ENCODE peak calls at places on chromosomes 5 and 9, in ten cellular contexts. B is HCT116, D is transverse colon, U is esophagus muscularis mucosa, A is sigmoid colon, N is stomach, O is suprapubic skin, T is GM23338, Z is breast epithelium, H is Panc1. K is an unnamed sample. For H3K4me1, the result is how much of the 10 kb centered on the place peaks cover.

GRCh38 chr9:108844856-108845255 is 10.9 kb downstream of the ACTL7B start:
- DNase-seq in Z (no peak), A (no peak), T (no peak), U (no peak), D (no peak), B (no peak), N (no peak), H (no peak), O (no peak), K (no peak)

GRCh38 chr9:113984639-113985380 is 93.3 kb downstream of the AMBP start:
- DNase-seq in T (no peak), U (no peak), H (no peak), O (no peak), Z (no peak), N (no peak), D (no peak), A (no peak), B (no peak), K (no peak)

GRCh38 chr9:96302021-96302420 is at the start of gene HSD17B3:
- DNase-seq in B (no peak), A (no peak), O (no peak), D (no peak), Z (no peak), N (no peak), U (no peak), T (no peak), H (no peak), K (no peak)

GRCh38 chr5:130045334-130045733 is 141.1 kb downstream of the CHSY3 start:
- DNase-seq in A (no peak), N (no peak), Z (no peak), H (no peak), O (no peak), T (no peak), B (no peak), U (no peak), D (no peak), K (no peak)

GRCh38 chr5:157446077-157446930 is 13.7 kb upstream of the NIPAL4 start:
- DNase-seq in B (no peak), U (no peak), N (no peak), Z (no peak), O (no peak), H (no peak), A (no peak), T (no peak), D (no peak), K (no peak)

GRCh38 chr5:14173419-14174234 is 30.5 kb downstream of the TRIO start:
- DNase-seq in B (no peak), D (no peak), N (no peak), A (no peak), T (no peak), U (no peak), H (no peak), O (no peak), Z (no peak), K (no peak)

GRCh38 chr5:168218746-168219145 is 72.7 kb upstream of the WWC1 start:
- DNase-seq in D (no peak), N (no peak), T (no peak), A (no peak), U (no peak), Z (no peak), H (no peak), O (no peak), B (no peak), K (no peak)

GRCh38 chr9:134709512-134710270 is 68.1 kb downstream of the COL5A1 start:
- DNase-seq in N (no peak), A (peak), T (no peak), H (no peak), D (no peak), U (no peak), Z (no peak), B (no peak), O (no peak), K (no peak)

GRCh38 chr5:92969191-92969780 is 611.7 kb downstream of the NR2F1-AS1 start:
- DNase-seq in H (no peak), N (no peak), U (no peak), O (no peak), D (no peak), B (no peak), Z (no peak), T (no peak), A (no peak), K (no peak)

GRCh38 chr9:135199489-135199888 is 112.0 kb downstream of the OLFM1 start:
- DNase-seq in D (no peak), B (no peak), H (no peak), N (no peak), T (no peak), U (no peak), Z (no peak), A (no peak), O (no peak), K (no peak)

GRCh38 chr5:140741967-140742366 is 41.7 kb downstream of the ZMAT2 start:
- DNase-seq in D (no peak), T (no peak), U (no peak), B (no peak), H (no peak), N (no peak), A (no peak), O (no peak), Z (no peak), K (no peak)

GRCh38 chr9:70531286-70531685 is 116.8 kb upstream of the KLF9 start:
- DNase-seq in A (no peak), Z (no peak), O (no peak), T (no peak), N (no peak), D (no peak), H (no peak), U (no peak), B (no peak), K (no peak)

GRCh38 chr9:135605238-135605781 is 34.0 kb downstream of the GLT6D1 start:
- DNase-seq in A (peak), T (no peak), B (no peak), U (peak), Z (no peak), N (peak), H (no peak), O (peak), D (no peak), K (peak)

GRCh38 chr5:77638204-77638762 is at the start of gene OTP:
- DNase-seq in H (no peak), A (no peak), B (no peak), N (no peak), U (no peak), Z (no peak), D (no peak), T (no peak), O (no peak), K (no peak)

GRCh38 chr5:83583859-83584258 is 112.3 kb downstream of the VCAN start:
- DNase-seq in Z (no peak), B (no peak), H (no peak), N (no peak), T (no peak), D (no peak), U (no peak), O (no peak), A (no peak), K (no peak)

GRCh38 chr9:133717113-133718031 is 20.8 kb downstream of the SARDH start:
- DNase-seq in H (no peak), Z (no peak), D (no peak), B (no peak), T (no peak), U (no peak), O (no peak), N (no peak), A (peak), K (peak)

GRCh38 chr5:175655411-175655810 is 2.5 kb upstream of the HRH2 start:
- DNase-seq in D (no peak), U (no peak), H (no peak), A (no peak), O (no peak), Z (no peak), B (no peak), N (no peak), T (no peak), K (no peak)

GRCh38 chr5:159752622-159753275 is 163.5 kb upstream of the ADRA1B start:
- DNase-seq in O (no peak), U (peak), D (no peak), Z (no peak), H (no peak), B (no peak), T (no peak), N (no peak), A (no peak), K (no peak)

GRCh38 chr5:143314664-143315063 is 88.8 kb downstream of the NR3C1 start:
- DNase-seq in B (no peak), H (no peak), N (no peak), D (no peak), O (no peak), U (no peak), Z (no peak), A (no peak), T (no peak), K (no peak)

GRCh38 chr5:112084149-112084548 is 327.2 kb upstream of the NREP start:
- DNase-seq in T (no peak), N (no peak), U (no peak), O (no peak), Z (no peak), D (no peak), B (no peak), H (no peak), A (no peak), K (no peak)

GRCh38 chr5:41707853-41708603 is 162.2 kb downstream of the OXCT1 start:
- DNase-seq in B (peak), N (no peak), D (no peak), H (peak), O (no peak), Z (no peak), A (no peak), U (no peak), T (peak), K (no peak)

GRCh38 chr9:82202808-82203207 is 214.2 kb downstream of the SPATA31D1 start:
- DNase-seq in U (no peak), T (no peak), O (no peak), B (no peak), H (no peak), Z (no peak), D (no peak), N (no peak), A (no peak), K (no peak)

GRCh38 chr9:124047106-124047716 is 35.6 kb downstream of the LHX2 start:
- DNase-seq in H (no peak), B (no peak), N (no peak), Z (no peak), T (no peak), O (no peak), A (no peak), U (no peak), D (no peak), K (no peak)

GRCh38 chr5:137233726-137234125 is 265.4 kb downstream of the SPOCK1 start:
- DNase-seq in Z (no peak), B (no peak), A (no peak), T (no peak), D (no peak), U (no peak), O (no peak), H (no peak), N (no peak), K (no peak)

GRCh38 chr5:61177070-61177469 is 14.8 kb upstream of the SMIM15 start:
- DNase-seq in B (no peak), H (no peak), N (no peak), Z (no peak), O (no peak), D (no peak), T (no peak), A (no peak), U (no peak), K (no peak)

GRCh38 chr5:157328277-157328912 is 62.5 kb downstream of the CYFIP2 start:
- DNase-seq in D (peak), H (peak), U (no peak), A (peak), T (peak), N (peak), B (peak), O (no peak), Z (peak), K (peak)

GRCh38 chr9:87498046-87498815 is 564 bp downstream of the DAPK1 start:
- DNase-seq in Z (no peak), T (peak), B (no peak), D (peak), U (no peak), H (no peak), O (no peak), A (peak), N (peak), K (peak)

GRCh38 chr9:134445000-134445399 is 118.7 kb downstream of the RXRA start:
- DNase-seq in B (no peak), H (no peak), N (no peak), O (no peak), U (no peak), D (no peak), Z (no peak), T (no peak), A (no peak), K (no peak)

GRCh38 chr5:112533315-112533867 is 114.3 kb upstream of the EPB41L4A start:
- DNase-seq in T (peak), Z (no peak), O (no peak), N (no peak), H (no peak), B (peak), A (no peak), U (peak), D (no peak), K (no peak)

GRCh38 chr9:105311317-105311716 is 66.9 kb downstream of the SLC44A1 start:
- DNase-seq in Z (no peak), U (no peak), B (no peak), D (no peak), H (no peak), T (no peak), N (no peak), O (no peak), A (no peak), K (no peak)

GRCh38 chr5:886051-886450 is 6.5 kb downstream of the BRD9 start:
- DNase-seq in O (no peak), A (no peak), N (no peak), T (no peak), Z (no peak), H (no peak), U (no peak), D (no peak), B (no peak), K (peak)

GRCh38 chr5:159106569-159107282 is 7.0 kb upstream of the EBF1 start:
- DNase-seq in H (peak), D (peak), T (peak), Z (no peak), U (no peak), O (peak), N (peak), B (peak), A (peak), K (peak)

GRCh38 chr9:70525553-70525952 is 111.1 kb upstream of the KLF9 start:
- DNase-seq in B (no peak), N (no peak), H (no peak), A (no peak), O (no peak), Z (no peak), U (no peak), D (no peak), T (no peak), K (no peak)

GRCh38 chr9:69107801-69108200 is 66.3 kb upstream of the TJP2 start:
- DNase-seq in T (peak), D (no peak), U (no peak), O (no peak), Z (no peak), H (no peak), A (no peak), N (no peak), B (no peak), K (no peak)
- H3K4me1 ChIP-seq in T (under half), D (under half), U (under half), O (under half), Z (under half), H (under half), A (under half), N (under half), B (under half), K (under half)

GRCh38 chr5:39521945-39522590 is 97.3 kb upstream of the DAB2 start:
- DNase-seq in A (no peak), O (no peak), N (no peak), Z (no peak), B (no peak), H (no peak), U (no peak), D (no peak), T (no peak), K (no peak)

GRCh38 chr5:39519566-39520231 is 94.9 kb upstream of the DAB2 start:
- DNase-seq in U (no peak), B (no peak), A (no peak), T (peak), N (no peak), H (no peak), O (no peak), Z (no peak), D (no peak), K (no peak)

GRCh38 chr5:39518516-39518915 is 93.7 kb upstream of the DAB2 start:
- DNase-seq in D (no peak), O (no peak), H (no peak), T (peak), B (no peak), U (no peak), Z (no peak), A (no peak), N (no peak), K (no peak)

GRCh38 chr5:39521098-39521860 is 96.5 kb upstream of the DAB2 start:
- DNase-seq in T (no peak), U (no peak), A (no peak), H (no peak), Z (no peak), D (no peak), N (no peak), B (no peak), O (no peak), K (no peak)

DNA sequence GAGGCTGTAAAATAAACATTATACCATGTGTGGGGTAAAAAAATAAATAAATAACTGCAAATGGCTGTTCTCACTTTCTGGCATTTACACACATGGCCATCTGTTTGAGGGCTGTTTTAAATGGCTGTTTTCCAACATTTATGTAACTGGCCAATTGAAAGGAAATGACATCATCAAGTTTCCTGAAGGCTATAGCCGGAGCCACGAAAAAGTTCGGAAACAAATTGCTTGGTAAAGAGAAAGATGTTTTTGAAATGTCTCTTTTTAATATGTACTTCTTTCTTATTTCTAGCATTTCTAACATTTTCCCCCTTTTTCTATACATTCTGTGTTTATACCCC is 95.4 kb upstream of the DAB2 start:
- DNase-seq in A (no peak), D (no peak), T (no peak), N (no peak), B (no peak), U (no peak), H (no peak), O (no peak), Z (no peak), K (no peak)
- TF ChIP-seq POLR2AphosphoS5 in A (peak), D (peak), T (no peak), N (peak), B (no peak), U (peak), H (no peak), O (peak), Z (no peak), K (no peak)

DNA sequence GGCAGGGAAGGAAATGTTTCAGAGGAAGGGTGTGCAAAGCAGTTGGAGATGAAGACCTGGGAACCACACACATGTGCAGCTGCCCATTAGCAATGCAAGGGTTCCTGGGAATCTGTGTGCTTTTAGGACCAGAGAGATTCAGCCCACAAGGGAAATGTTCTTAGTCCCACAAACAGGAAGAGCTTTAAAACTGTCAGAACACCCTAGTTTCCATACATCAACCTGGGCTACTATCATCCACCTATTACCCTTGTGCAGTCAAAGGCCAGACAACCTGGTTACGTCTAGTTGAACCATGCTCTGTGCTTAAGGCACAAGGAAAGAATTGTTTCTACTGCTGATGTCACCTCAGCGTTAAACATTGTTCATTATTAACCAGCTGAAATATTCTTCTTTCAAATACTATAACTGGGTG is 7.5 kb downstream of the LHFPL2 start:
- DNase-seq in D (no peak), T (no peak), N (no peak), B (no peak), H (no peak), Z (no peak), A (no peak), U (no peak), O (no peak), K (no peak)
- H3K4me1 ChIP-seq in D (under half), T (under half), N (under half), B (under half), H (under half), Z (under half), A (half or more), U (under half), O (under half), K (under half)

DNA sequence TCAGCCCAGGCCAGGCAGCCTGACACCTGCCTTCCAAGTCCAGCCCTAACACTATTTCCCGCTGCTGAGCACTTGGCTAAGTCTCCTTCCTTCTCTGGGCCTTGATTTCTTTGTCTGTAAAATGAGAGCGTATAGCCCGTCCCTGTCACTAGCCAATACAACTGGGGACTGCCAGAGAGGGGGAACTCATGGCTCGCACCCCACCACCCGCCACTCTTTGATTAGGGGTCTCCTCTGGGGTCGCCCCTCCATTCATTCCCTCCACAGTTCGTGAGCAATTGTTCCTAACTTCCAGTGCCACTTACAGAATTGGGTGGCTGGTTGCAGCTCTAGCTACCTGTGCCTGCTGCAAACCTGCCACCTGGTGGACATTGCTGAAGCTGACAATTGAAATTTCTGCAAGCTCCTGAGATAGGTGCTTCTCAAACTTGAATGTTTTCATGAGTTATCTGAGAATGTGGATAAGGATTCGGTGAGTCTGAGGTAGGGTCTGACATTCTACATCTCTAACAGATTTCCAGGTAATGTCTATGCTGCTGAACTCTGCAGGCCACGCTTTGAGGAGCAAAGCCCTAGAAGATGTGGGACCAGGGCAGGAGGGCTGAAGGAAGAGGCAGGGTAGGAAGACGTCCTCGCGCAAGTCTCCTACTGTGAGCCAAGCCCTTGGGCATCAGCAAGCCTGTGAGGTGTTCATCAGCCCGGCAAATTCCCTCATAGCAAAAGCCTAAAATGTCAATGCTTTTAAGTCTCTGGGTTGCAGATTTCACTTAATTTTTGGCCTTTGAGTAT is 13.3 kb upstream of the RECK start:
- DNase-seq in H (peak), B (peak), U (no peak), N (peak), Z (peak), A (no peak), D (peak), T (peak), O (no peak), K (peak)
- TF ChIP-seq POLR2AphosphoS5 in H (no peak), B (no peak), U (no peak), N (no peak), Z (no peak), A (no peak), D (no peak), T (no peak), O (no peak), K (no peak)

K was measured in spleen.